ENCODE peak calls at places on chromosomes 3 and 15, in seven cellular contexts. One of them, this sample, is unnamed.

GRCh38 chr15:89760303-89761008 is 9.4 kb upstream of the MESP1 start:
- DNase-seq in H1: peak; percentile 99
- DNase-seq in HCT116: peak; percentile 39
- DNase-seq in HepG2: peak; percentile 61
- DNase-seq in GM12878: no peak
- DNase-seq in SK-N-SH: peak; percentile 90
- DNase-seq in K562: peak; percentile 89
- DNase-seq in this sample: peak; percentile 61

GRCh38 chr3:124793054-124793740 is 62.9 kb downstream of the UMPS start:
- DNase-seq in H1: no peak
- DNase-seq in HCT116: no peak
- DNase-seq in HepG2: no peak
- DNase-seq in GM12878: no peak
- DNase-seq in SK-N-SH: no peak
- DNase-seq in K562: no peak
- DNase-seq in this sample: no peak

GRCh38 chr3:37861540-37862051 is at the start of gene CTDSPL:
- DNase-seq in H1: peak; percentile 69
- DNase-seq in HCT116: no peak
- DNase-seq in HepG2: peak; percentile 21
- DNase-seq in GM12878: no peak
- DNase-seq in SK-N-SH: peak; percentile 88
- DNase-seq in K562: peak; percentile 87
- DNase-seq in this sample: no peak

GRCh38 chr3:184665101-184665500 is 46.8 kb downstream of the MAGEF1 start:
- DNase-seq in H1: no peak
- DNase-seq in HCT116: no peak
- DNase-seq in HepG2: no peak
- DNase-seq in GM12878: no peak
- DNase-seq in SK-N-SH: no peak
- DNase-seq in K562: no peak
- DNase-seq in this sample: no peak

GRCh38 chr3:125267460-125267859 is 54.9 kb upstream of the SLC12A8 start:
- DNase-seq in H1: no peak
- DNase-seq in HCT116: no peak
- DNase-seq in HepG2: no peak
- DNase-seq in GM12878: no peak
- DNase-seq in SK-N-SH: no peak
- DNase-seq in K562: no peak
- DNase-seq in this sample: no peak

GRCh38 chr3:127041264-127041820 is 58.4 kb downstream of the PLXNA1 start:
- DNase-seq in H1: no peak
- DNase-seq in HCT116: no peak
- DNase-seq in HepG2: no peak
- DNase-seq in GM12878: no peak
- DNase-seq in SK-N-SH: no peak
- DNase-seq in K562: no peak
- DNase-seq in this sample: no peak

GRCh38 chr15:68389936-68390790 is 41.8 kb downstream of the ITGA11 start:
- DNase-seq in H1: peak; percentile 20
- DNase-seq in HCT116: no peak
- DNase-seq in HepG2: no peak
- DNase-seq in GM12878: peak; percentile 37
- DNase-seq in SK-N-SH: no peak
- DNase-seq in K562: no peak
- DNase-seq in this sample: no peak

GRCh38 chr15:39669671-39670070 is 88.8 kb downstream of the THBS1 start:
- DNase-seq in H1: no peak
- DNase-seq in HCT116: no peak
- DNase-seq in HepG2: no peak
- DNase-seq in GM12878: no peak
- DNase-seq in SK-N-SH: no peak
- DNase-seq in K562: no peak
- DNase-seq in this sample: no peak

GRCh38 chr3:59812778-59813558 is 763.1 kb upstream of the CFAP20DC start:
- DNase-seq in H1: no peak
- DNase-seq in HCT116: no peak
- DNase-seq in HepG2: no peak
- DNase-seq in GM12878: no peak
- DNase-seq in SK-N-SH: no peak
- DNase-seq in K562: no peak
- DNase-seq in this sample: peak; percentile 20

GRCh38 chr15:29687204-29687768 is 135.0 kb downstream of the TJP1 start:
- DNase-seq in H1: peak; percentile 41
- DNase-seq in HCT116: no peak
- DNase-seq in HepG2: no peak
- DNase-seq in GM12878: no peak
- DNase-seq in SK-N-SH: no peak
- DNase-seq in K562: no peak
- DNase-seq in this sample: no peak

GRCh38 chr3:118818386-118818785 is 216.3 kb downstream of the IGSF11 start:
- DNase-seq in H1: no peak
- DNase-seq in HCT116: no peak
- DNase-seq in HepG2: peak; percentile 5
- DNase-seq in GM12878: no peak
- DNase-seq in SK-N-SH: no peak
- DNase-seq in K562: no peak
- DNase-seq in this sample: no peak

GRCh38 chr3:93969443-93969842 is 4.3 kb downstream of the PROS1 start:
- DNase-seq in H1: no peak
- DNase-seq in HCT116: peak; percentile 12
- DNase-seq in HepG2: no peak
- DNase-seq in GM12878: no peak
- DNase-seq in SK-N-SH: no peak
- DNase-seq in K562: peak; percentile 6
- DNase-seq in this sample: no peak

GRCh38 chr15:81930582-81931369 is 115.0 kb downstream of the MEX3B start:
- DNase-seq in H1: no peak
- DNase-seq in HCT116: no peak
- DNase-seq in HepG2: no peak
- DNase-seq in GM12878: no peak
- DNase-seq in SK-N-SH: no peak
- DNase-seq in K562: no peak
- DNase-seq in this sample: no peak

GRCh38 chr3:134074001-134074789 is 44.5 kb upstream of the SLCO2A1 start:
- DNase-seq in H1: peak; percentile 17
- DNase-seq in HCT116: no peak
- DNase-seq in HepG2: no peak
- DNase-seq in GM12878: no peak
- DNase-seq in SK-N-SH: no peak
- DNase-seq in K562: no peak
- DNase-seq in this sample: no peak

GRCh38 chr15:71821547-71822129 is 11.3 kb downstream of the NR2E3 start:
- DNase-seq in H1: no peak
- DNase-seq in HCT116: no peak
- DNase-seq in HepG2: no peak
- DNase-seq in GM12878: no peak
- DNase-seq in SK-N-SH: no peak
- DNase-seq in K562: no peak
- DNase-seq in this sample: no peak

GRCh38 chr3:157089455-157090221 is 70.3 kb downstream of the CCNL1 start:
- DNase-seq in H1: no peak
- DNase-seq in HCT116: no peak
- DNase-seq in HepG2: no peak
- DNase-seq in GM12878: peak; percentile 69
- DNase-seq in SK-N-SH: no peak
- DNase-seq in K562: peak; percentile 42
- DNase-seq in this sample: no peak

GRCh38 chr3:128322030-128323022 is 144.4 kb downstream of the DNAJB8 start:
- DNase-seq in H1: peak; percentile 85
- DNase-seq in HCT116: no peak
- DNase-seq in HepG2: no peak
- DNase-seq in GM12878: no peak
- DNase-seq in SK-N-SH: no peak
- DNase-seq in K562: peak; percentile 26
- DNase-seq in this sample: peak; percentile 57

GRCh38 chr3:196991581-196992460 is 23.2 kb upstream of the PIGZ start:
- DNase-seq in H1: peak; percentile 44
- DNase-seq in HCT116: no peak
- DNase-seq in HepG2: no peak
- DNase-seq in GM12878: no peak
- DNase-seq in SK-N-SH: no peak
- DNase-seq in K562: no peak
- DNase-seq in this sample: no peak

GRCh38 chr3:98786364-98786930 is 23.3 kb downstream of the ST3GAL6 start:
- DNase-seq in H1: no peak
- DNase-seq in HCT116: no peak
- DNase-seq in HepG2: peak; percentile 89
- DNase-seq in GM12878: no peak
- DNase-seq in SK-N-SH: no peak
- DNase-seq in K562: no peak
- DNase-seq in this sample: no peak

GRCh38 chr15:55132672-55133071 is 64.1 kb downstream of the RSL24D1 start:
- DNase-seq in H1: no peak
- DNase-seq in HCT116: no peak
- DNase-seq in HepG2: no peak
- DNase-seq in GM12878: no peak
- DNase-seq in SK-N-SH: no peak
- DNase-seq in K562: no peak
- DNase-seq in this sample: no peak

GRCh38 chr15:74423443-74424257 is 10.1 kb downstream of the SEMA7A start:
- DNase-seq in H1: no peak
- DNase-seq in HCT116: peak; percentile 54
- DNase-seq in HepG2: peak; percentile 28
- DNase-seq in GM12878: no peak
- DNase-seq in SK-N-SH: no peak
- DNase-seq in K562: no peak
- DNase-seq in this sample: no peak

DNA sequence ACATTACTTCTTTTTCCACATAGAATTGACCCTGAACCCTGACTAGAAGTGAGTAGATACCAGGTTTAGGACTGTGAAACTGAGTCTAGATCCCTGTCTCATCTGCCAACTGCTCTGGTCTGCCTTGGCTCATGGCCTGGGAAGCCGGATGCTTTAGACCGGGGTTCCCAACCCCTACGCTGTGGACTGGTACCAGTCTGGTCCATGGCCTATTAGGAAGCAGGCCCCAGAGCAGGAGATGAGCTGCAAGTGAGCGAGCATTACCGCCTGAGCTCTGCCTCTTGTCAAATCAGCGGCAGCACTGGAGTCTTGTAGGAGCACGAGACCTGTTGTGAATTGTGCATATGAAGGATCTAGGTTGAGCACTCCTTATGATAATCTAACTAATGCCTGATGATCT is 734.2 kb downstream of the AGBL1 start:
- DNase-seq in H1: no peak
- DNase-seq in HCT116: no peak
- DNase-seq in HepG2: no peak
- DNase-seq in GM12878: no peak
- DNase-seq in SK-N-SH: no peak
- DNase-seq in K562: no peak
- DNase-seq in this sample: no peak
- TF ChIP-seq YY1 in H1: no peak
- TF ChIP-seq YY1 in HCT116: no peak
- TF ChIP-seq YY1 in HepG2: no peak
- TF ChIP-seq YY1 in GM12878: no peak
- TF ChIP-seq YY1 in SK-N-SH: no peak
- TF ChIP-seq YY1 in K562: no peak
- TF ChIP-seq YY1 in this sample: no peak

DNA sequence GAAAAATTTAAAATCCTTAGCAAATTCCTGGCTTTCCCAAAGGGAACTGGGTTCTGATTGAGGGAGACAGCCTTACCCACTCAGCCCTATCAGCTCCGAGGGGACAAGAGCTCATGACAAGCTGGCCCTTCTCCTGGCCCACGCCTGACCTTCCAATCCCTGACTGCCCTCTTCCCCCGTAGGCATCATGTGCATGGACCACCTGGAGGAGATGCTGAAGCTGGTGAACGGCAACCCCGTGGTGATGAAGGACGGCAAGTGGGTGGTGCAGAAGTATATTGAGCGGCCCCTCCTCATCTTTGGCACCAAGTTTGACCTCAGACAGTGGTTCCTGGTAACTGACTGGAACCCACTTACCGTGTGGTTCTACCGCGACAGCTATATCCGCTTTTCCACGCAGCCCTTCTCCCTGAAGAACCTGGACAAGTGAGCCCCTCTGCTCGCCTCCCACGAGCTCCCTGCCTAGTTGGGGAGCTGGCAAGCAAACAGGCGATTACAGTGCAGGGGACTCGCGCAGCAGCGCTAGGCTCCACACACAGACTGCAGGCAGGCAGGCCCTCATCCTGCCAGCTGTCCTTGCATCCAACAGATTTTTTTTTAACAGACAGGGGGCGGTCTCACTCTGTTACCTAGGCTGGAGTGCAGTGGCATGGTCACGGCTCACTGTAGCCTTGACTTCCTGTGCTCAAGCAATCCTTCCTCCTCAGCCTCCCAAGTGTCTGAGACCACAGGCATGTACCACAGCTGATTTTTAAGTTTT is 16.8 kb downstream of the RPUSD3 start:
- DNase-seq in H1: peak; percentile 74
- DNase-seq in HCT116: no peak
- DNase-seq in HepG2: peak; percentile 29
- DNase-seq in GM12878: no peak
- DNase-seq in SK-N-SH: peak; percentile 44
- DNase-seq in K562: no peak
- DNase-seq in this sample: peak; percentile 51
- TF ChIP-seq YY1 in H1: no peak
- TF ChIP-seq YY1 in HCT116: no peak
- TF ChIP-seq YY1 in HepG2: no peak
- TF ChIP-seq YY1 in GM12878: no peak
- TF ChIP-seq YY1 in SK-N-SH: no peak
- TF ChIP-seq YY1 in K562: no peak
- TF ChIP-seq YY1 in this sample: no peak

DNA sequence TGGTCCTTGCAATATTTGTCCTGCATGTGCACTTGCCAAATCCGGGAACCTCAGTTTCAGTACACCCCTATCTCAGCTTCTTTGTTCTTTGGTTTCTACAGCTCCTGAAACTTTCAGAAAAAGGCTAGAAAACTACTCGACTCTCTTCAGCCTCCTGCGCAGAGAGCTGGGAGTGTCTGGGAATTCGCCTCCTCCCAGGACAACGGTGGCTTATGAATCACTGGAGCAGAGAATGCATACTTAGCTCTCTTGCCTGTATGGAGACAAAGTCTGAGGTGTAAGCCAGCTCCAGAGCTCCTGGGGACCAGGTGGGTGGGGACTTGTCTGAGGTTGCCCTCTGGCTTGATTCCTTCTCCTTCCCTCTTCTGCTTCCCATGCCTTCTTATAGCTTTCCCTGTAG is 285.3 kb upstream of the ATP10A start:
- DNase-seq in H1: no peak
- DNase-seq in HCT116: no peak
- DNase-seq in HepG2: no peak
- DNase-seq in GM12878: no peak
- DNase-seq in SK-N-SH: no peak
- DNase-seq in K562: no peak
- DNase-seq in this sample: no peak
- TF ChIP-seq YY1 in H1: no peak
- TF ChIP-seq YY1 in HCT116: no peak
- TF ChIP-seq YY1 in HepG2: no peak
- TF ChIP-seq YY1 in GM12878: no peak
- TF ChIP-seq YY1 in SK-N-SH: no peak
- TF ChIP-seq YY1 in K562: no peak
- TF ChIP-seq YY1 in this sample: no peak

DNA sequence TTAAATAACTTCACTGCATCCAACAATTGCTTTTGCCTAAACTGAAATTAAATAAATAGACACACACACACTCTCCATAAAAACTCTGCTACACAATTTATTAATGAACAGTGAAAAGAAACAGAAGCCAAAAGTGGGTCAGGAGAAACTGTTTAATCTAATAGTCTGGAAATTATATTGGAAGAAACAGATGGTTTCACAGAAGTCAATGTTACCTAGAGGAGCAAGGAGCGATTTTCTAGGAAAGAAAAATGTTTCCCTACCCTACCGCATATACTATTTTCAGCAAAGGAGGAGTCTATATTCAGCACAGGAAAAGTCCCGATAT is 32.0 kb downstream of the RFTN1 start:
- DNase-seq in H1: no peak
- DNase-seq in HCT116: no peak
- DNase-seq in HepG2: no peak
- DNase-seq in GM12878: no peak
- DNase-seq in SK-N-SH: no peak
- DNase-seq in K562: no peak
- DNase-seq in this sample: no peak
- TF ChIP-seq YY1 in H1: no peak
- TF ChIP-seq YY1 in HCT116: no peak
- TF ChIP-seq YY1 in HepG2: no peak
- TF ChIP-seq YY1 in GM12878: no peak
- TF ChIP-seq YY1 in SK-N-SH: no peak
- TF ChIP-seq YY1 in K562: no peak
- TF ChIP-seq YY1 in this sample: no peak

This sample was measured in NT2/D1.